ENCODE peak calls at places on chromosome 2, in seven cellular contexts. V, N, W, I, P, Y and B are unnamed samples.

GRCh38 chr2:18046558-18046957 is 168.1 kb downstream of the KCNS3 start:
- DNase-seq in V (no peak), N (no peak), W (no peak), I (peak; percentile 38), P (no peak), Y (no peak), B (peak; percentile 44)

GRCh38 chr2:228999326-228999725 is 271.8 kb downstream of the PID1 start:
- DNase-seq in V (no peak), N (no peak), W (peak; percentile 1), I (no peak), P (no peak), Y (no peak), B (no peak)

GRCh38 chr2:162007447-162008040 is 66.5 kb downstream of the DPP4 start:
- DNase-seq in V (no peak), N (no peak), W (no peak), I (peak; percentile 16), P (no peak), Y (no peak), B (peak; percentile 29)

GRCh38 chr2:34831096-34831495 is 1232.0 kb upstream of the FAM98A start:
- DNase-seq in V (no peak), N (no peak), W (no peak), I (no peak), P (no peak), Y (no peak), B (no peak)

GRCh38 chr2:240431663-240432424 is 3.6 kb upstream of the GPC1 start:
- DNase-seq in V (no peak), N (no peak), W (no peak), I (no peak), P (peak; percentile 23), Y (no peak), B (no peak)

GRCh38 chr2:18045230-18045629 is 166.8 kb downstream of the KCNS3 start:
- DNase-seq in V (no peak), N (no peak), W (no peak), I (no peak), P (no peak), Y (no peak), B (no peak)

GRCh38 chr2:199458017-199458805 is 472 bp upstream of the SATB2 start:
- DNase-seq in V (peak; percentile 64), N (peak; percentile 41), W (peak; percentile 75), I (no peak), P (peak; percentile 76), Y (peak; percentile 13), B (no peak)

GRCh38 chr2:128654404-128654803 is 335.7 kb upstream of the HS6ST1 start:
- DNase-seq in V (no peak), N (no peak), W (no peak), I (no peak), P (no peak), Y (no peak), B (no peak)

GRCh38 chr2:230849633-230850357 is 14.9 kb upstream of the ITM2C start:
- DNase-seq in V (peak; percentile 94), N (no peak), W (peak; percentile 86), I (no peak), P (peak; percentile 99), Y (peak; percentile 71), B (no peak)

GRCh38 chr2:195603408-195603807 is 53.6 kb upstream of the SLC39A10 start:
- DNase-seq in V (no peak), N (no peak), W (no peak), I (no peak), P (no peak), Y (no peak), B (no peak)

GRCh38 chr2:160114020-160114419 is 51.6 kb upstream of the PLA2R1 start:
- DNase-seq in V (no peak), N (no peak), W (no peak), I (no peak), P (no peak), Y (no peak), B (no peak)

GRCh38 chr2:57460875-57461274 is 585.7 kb upstream of the VRK2 start:
- DNase-seq in V (no peak), N (no peak), W (no peak), I (no peak), P (no peak), Y (no peak), B (peak; percentile 27)

GRCh38 chr2:239807568-239807967 is 217.6 kb downstream of the NDUFA10 start:
- DNase-seq in V (no peak), N (no peak), W (no peak), I (no peak), P (no peak), Y (no peak), B (no peak)

GRCh38 chr2:23418490-23418911 is 33.5 kb downstream of the KLHL29 start:
- DNase-seq in V (no peak), N (no peak), W (no peak), I (peak; percentile 90), P (no peak), Y (peak; percentile 59), B (peak; percentile 94)

GRCh38 chr2:27263287-27264252 is 723 bp upstream of the SLC30A3 start:
- DNase-seq in V (no peak), N (no peak), W (peak; percentile 33), I (no peak), P (peak; percentile 71), Y (no peak), B (no peak)

GRCh38 chr2:40497251-40497859 is 45.5 kb upstream of the SLC8A1 start:
- DNase-seq in V (no peak), N (no peak), W (no peak), I (peak; percentile 25), P (no peak), Y (no peak), B (no peak)

GRCh38 chr2:62412347-62412742 is 93.7 kb downstream of the TMEM17 start:
- DNase-seq in V (no peak), N (no peak), W (no peak), I (peak; percentile 7), P (no peak), Y (no peak), B (peak; percentile 5)

GRCh38 chr2:50840346-50841124 is 191.4 kb downstream of the NRXN1 start:
- DNase-seq in V (no peak), N (no peak), W (no peak), I (no peak), P (no peak), Y (no peak), B (no peak)

GRCh38 chr2:46256563-46257142 is 40.6 kb upstream of the EPAS1 start:
- DNase-seq in V (no peak), N (no peak), W (no peak), I (no peak), P (no peak), Y (no peak), B (no peak)

GRCh38 chr2:8680931-8681760 is 710 bp upstream of the ID2 start:
- DNase-seq in V (peak; percentile 46), N (peak; percentile 59), W (peak; percentile 95), I (peak; percentile 92), P (peak; percentile 76), Y (peak; percentile 80), B (peak; percentile 97)

GRCh38 chr2:217223222-217223930 is 363.5 kb upstream of the TNP1 start:
- DNase-seq in V (no peak), N (no peak), W (no peak), I (peak; percentile 99), P (no peak), Y (peak; percentile 20), B (peak; percentile 96)

GRCh38 chr2:70240599-70240998 is 7.8 kb downstream of the TIA1 start:
- DNase-seq in V (no peak), N (no peak), W (no peak), I (no peak), P (no peak), Y (no peak), B (no peak)

GRCh38 chr2:70241338-70241737 is 7.1 kb downstream of the TIA1 start:
- DNase-seq in V (no peak), N (no peak), W (no peak), I (peak; percentile 54), P (no peak), Y (no peak), B (no peak)

GRCh38 chr2:70247364-70248144 is 874 bp downstream of the TIA1 start:
- DNase-seq in V (no peak), N (peak; percentile 35), W (no peak), I (peak; percentile 19), P (no peak), Y (no peak), B (peak; percentile 18)

GRCh38 chr2:70242552-70242951 is 5.9 kb downstream of the TIA1 start:
- DNase-seq in V (no peak), N (no peak), W (no peak), I (no peak), P (no peak), Y (no peak), B (no peak)

GRCh38 chr2:70243804-70244584 is 4.4 kb downstream of the TIA1 start:
- DNase-seq in V (no peak), N (no peak), W (peak; percentile 57), I (peak; percentile 0), P (no peak), Y (no peak), B (no peak)
- H3K4me2 ChIP-seq in V (no peak overlapping the region), N (no peak overlapping the region), W (no peak overlapping the region), I (peak overlapping the region; percentile 45), P (peak overlapping the region; percentile 36), Y (no peak overlapping the region), B (no peak overlapping the region)

DNA sequence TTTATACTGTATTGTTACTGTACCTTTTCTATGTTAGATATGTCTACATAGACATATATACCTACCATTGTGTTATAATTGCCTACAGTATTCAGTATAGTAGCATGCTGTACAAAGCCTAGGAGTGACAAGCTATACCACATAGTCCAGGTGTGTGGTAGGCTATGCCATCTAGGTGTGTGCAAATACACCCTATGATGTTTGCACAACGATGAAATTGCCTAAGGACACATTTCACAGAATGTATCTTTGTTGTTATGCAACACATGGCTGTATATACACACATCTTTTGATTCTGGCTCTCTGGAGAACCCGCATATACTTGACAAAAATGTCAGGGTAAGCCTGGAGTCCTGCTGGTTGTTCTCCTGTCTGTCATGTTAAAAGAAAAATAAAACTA is 85.1 kb downstream of the BCL2L11 start:
- DNase-seq in V (no peak), N (no peak), W (no peak), I (no peak), P (no peak), Y (peak; percentile 63), B (no peak)
- H3K18ac ChIP-seq in V (no peak overlapping the region), N (no peak overlapping the region), W (no peak overlapping the region), I (no peak overlapping the region), P (no peak overlapping the region), Y (no peak overlapping the region), B (no peak overlapping the region)

GRCh38 chr2:172246649-172247048 is 143.9 kb upstream of the DLX2 start:
- DNase-seq in V (no peak), N (no peak), W (peak; percentile 70), I (peak; percentile 66), P (no peak), Y (no peak), B (peak; percentile 63)

GRCh38 chr2:172249336-172249735 is 146.6 kb upstream of the DLX2 start:
- DNase-seq in V (no peak), N (no peak), W (no peak), I (peak; percentile 31), P (no peak), Y (no peak), B (no peak)

GRCh38 chr2:172244419-172245130 is 141.9 kb upstream of the DLX2 start:
- DNase-seq in V (no peak), N (no peak), W (no peak), I (peak; percentile 57), P (no peak), Y (no peak), B (peak; percentile 64)

GRCh38 chr2:172248381-172249173 is 145.9 kb upstream of the DLX2 start:
- DNase-seq in V (no peak), N (no peak), W (peak; percentile 96), I (peak; percentile 63), P (no peak), Y (peak; percentile 37), B (no peak)

GRCh38 chr2:172247203-172247602 is 144.5 kb upstream of the DLX2 start:
- DNase-seq in V (no peak), N (no peak), W (peak; percentile 74), I (no peak), P (no peak), Y (no peak), B (no peak)
- H3K4me2 ChIP-seq in V (no peak overlapping the region), N (no peak overlapping the region), W (no peak overlapping the region), I (no peak overlapping the region), P (no peak overlapping the region), Y (no peak overlapping the region), B (no peak overlapping the region)

GRCh38 chr2:211174631-211175030 is 618.2 kb downstream of the CPS1 start:
- DNase-seq in V (no peak), N (no peak), W (no peak), I (no peak), P (no peak), Y (no peak), B (no peak)
- H3K18ac ChIP-seq in V (no peak overlapping the region), N (no peak overlapping the region), W (no peak overlapping the region), I (no peak overlapping the region), P (no peak overlapping the region), Y (no peak overlapping the region), B (no peak overlapping the region)